ENCODE peak calls at places on chromosomes 3 and 15, in seven cellular contexts. S is tibial artery, K is A673, V is stomach, Z is heart right ventricle, P is thoracic aorta, L is upper lobe of right lung. Q is an unnamed sample. For H3K9me3, H3K36me3 and H3K27me3, the result is how much of the 10 kb centered on the place peaks cover.

GRCh38 chr15:100544290-100544945 is 15.7 kb upstream of the CERS3 start:
- DNase-seq in S (no peak), L (no peak), V (no peak), K (no peak), P (no peak), Z (no peak), Q (no peak)

GRCh38 chr3:151159806-151160205 is 43.2 kb downstream of the GPR171 start:
- DNase-seq in V (no peak), Z (no peak), L (no peak), K (no peak), S (no peak), P (no peak), Q (no peak)

GRCh38 chr15:91051248-91051647 is 28.9 kb upstream of the VPS33B start:
- DNase-seq in L (no peak), K (no peak), P (no peak), V (no peak), Z (no peak), S (no peak), Q (no peak)

GRCh38 chr3:65575376-65575840 is 463.3 kb downstream of the MAGI1 start:
- DNase-seq in K (no peak), V (no peak), S (no peak), P (no peak), L (no peak), Z (no peak), Q (no peak)

GRCh38 chr15:41051139-41051538 is 64.9 kb downstream of the INO80 start:
- DNase-seq in V (no peak), L (no peak), Z (no peak), K (no peak), P (no peak), S (no peak), Q (no peak)

GRCh38 chr3:171890398-171890797 is 47.2 kb downstream of the TMEM212 start:
- DNase-seq in V (no peak), L (no peak), P (no peak), K (no peak), S (no peak), Z (no peak), Q (no peak)

GRCh38 chr3:5138214-5138981 is 16.3 kb downstream of the ARL8B start:
- DNase-seq in S (no peak), Z (no peak), L (no peak), V (no peak), P (no peak), K (no peak), Q (no peak)

GRCh38 chr3:197908957-197909701 is 40.9 kb upstream of the RPL35A start:
- DNase-seq in S (no peak), L (no peak), P (no peak), V (no peak), Z (no peak), K (no peak), Q (no peak)

GRCh38 chr3:57958642-57959406 is 49.4 kb upstream of the FLNB start:
- DNase-seq in S (no peak), Z (peak), L (no peak), V (no peak), P (no peak), K (no peak), Q (peak)

GRCh38 chr15:59222106-59222505 is 15.5 kb downstream of the LDHAL6B start:
- DNase-seq in P (no peak), V (no peak), Z (no peak), K (no peak), L (no peak), S (no peak), Q (no peak)

GRCh38 chr3:62922326-62922725 is 47.1 kb upstream of the CADPS start:
- DNase-seq in P (no peak), L (no peak), Z (no peak), K (no peak), V (no peak), S (no peak), Q (no peak)

GRCh38 chr3:183653209-183654064 is 18.0 kb downstream of the KLHL24 start:
- DNase-seq in L (no peak), S (no peak), Z (no peak), P (no peak), V (no peak), K (peak), Q (no peak)

GRCh38 chr3:191331443-191331842 is 1.1 kb upstream of the UTS2B start:
- DNase-seq in S (no peak), V (no peak), Z (no peak), K (no peak), P (no peak), L (no peak), Q (no peak)

GRCh38 chr3:59486468-59486964 is 436.7 kb upstream of the CFAP20DC start:
- DNase-seq in S (no peak), P (no peak), Z (peak), K (no peak), V (no peak), L (no peak), Q (no peak)

GRCh38 chr15:39942101-39942752 is 8.3 kb downstream of the EIF2AK4 start:
- DNase-seq in P (no peak), S (no peak), V (no peak), K (no peak), L (no peak), Z (no peak), Q (no peak)

GRCh38 chr15:82966671-82967071 is 14.2 kb upstream of the HOMER2 start:
- DNase-seq in V (no peak), L (no peak), S (no peak), P (no peak), K (no peak), Z (no peak), Q (no peak)

GRCh38 chr3:161310649-161311423 is 60.5 kb downstream of the SPTSSB start:
- DNase-seq in S (no peak), K (no peak), Z (no peak), P (no peak), V (no peak), L (no peak), Q (no peak)

GRCh38 chr3:25782938-25783660 is at the start of gene NGLY1:
- DNase-seq in S (peak), V (peak), P (peak), L (peak), Z (peak), K (peak), Q (peak)

GRCh38 chr3:126895178-126896066 is 87.5 kb upstream of the PLXNA1 start:
- DNase-seq in V (no peak), L (no peak), S (peak), K (no peak), P (peak), Z (no peak), Q (no peak)

GRCh38 chr15:96119734-96120133 is 210.8 kb upstream of the NR2F2 start:
- DNase-seq in L (no peak), Z (no peak), V (no peak), K (no peak), S (no peak), P (no peak), Q (no peak)

GRCh38 chr3:127483902-127484591 is 106.5 kb downstream of the TPRA1 start:
- DNase-seq in K (no peak), L (peak), Z (no peak), P (no peak), V (peak), S (peak), Q (peak)

GRCh38 chr3:141399200-141399599 is 30.9 kb downstream of the ZBTB38 start:
- DNase-seq in V (no peak), P (no peak), L (no peak), S (no peak), K (no peak), Z (no peak), Q (no peak)

GRCh38 chr3:123576119-123576518 is 8.7 kb downstream of the HACD2 start:
- DNase-seq in V (no peak), K (no peak), P (no peak), S (no peak), Z (no peak), L (no peak), Q (no peak)

GRCh38 chr15:40358492-40359353 is 704 bp downstream of the DISP2 start:
- DNase-seq in Z (no peak), L (no peak), K (no peak), V (no peak), S (no peak), P (no peak), Q (no peak)

GRCh38 chr15:63136742-63137141 is 15.1 kb downstream of the LACTB start:
- DNase-seq in S (no peak), Z (no peak), L (no peak), P (no peak), K (no peak), V (no peak), Q (no peak)

GRCh38 chr3:138030881-138031280 is 20.9 kb downstream of the CLDN18 start:
- DNase-seq in S (no peak), Z (no peak), L (no peak), V (no peak), P (no peak), K (no peak), Q (no peak)

GRCh38 chr3:38031022-38031994 is 1.9 kb upstream of the PLCD1 start:
- DNase-seq in Z (no peak), L (peak), S (peak), V (peak), P (peak), K (no peak), Q (peak)

GRCh38 chr3:57963811-57964346 is 44.3 kb upstream of the FLNB start:
- DNase-seq in Z (no peak), L (no peak), S (no peak), P (no peak), K (no peak), V (no peak), Q (no peak)

GRCh38 chr3:172111163-172111562 is 71.8 kb downstream of the FNDC3B start:
- DNase-seq in V (no peak), Z (no peak), S (no peak), L (no peak), P (no peak), K (no peak), Q (no peak)

GRCh38 chr3:55742027-55742710 is 255.1 kb upstream of the WNT5A start:
- DNase-seq in L (no peak), V (no peak), Z (no peak), P (no peak), S (no peak), K (no peak), Q (no peak)

GRCh38 chr3:113832477-113833164 is 6.0 kb upstream of the GRAMD1C start:
- DNase-seq in S (no peak), K (no peak), V (no peak), P (no peak), L (no peak), Z (no peak), Q (no peak)

GRCh38 chr3:114455432-114455831 is 161.6 kb downstream of the TIGIT start:
- DNase-seq in K (no peak), V (no peak), P (no peak), L (no peak), S (no peak), Z (no peak), Q (no peak)

GRCh38 chr3:11288021-11288491 is 15.9 kb downstream of the ATG7 start:
- DNase-seq in Z (no peak), K (peak), P (no peak), S (no peak), V (no peak), L (no peak), Q (no peak)

GRCh38 chr15:47548189-47548588 is 169.1 kb upstream of the SEMA6D start:
- DNase-seq in Z (no peak), P (no peak), L (no peak), S (no peak), V (no peak), K (no peak), Q (no peak)

GRCh38 chr15:47551079-47551478 is 166.2 kb upstream of the SEMA6D start:
- DNase-seq in V (no peak), P (no peak), K (peak), Z (no peak), S (no peak), L (no peak), Q (no peak)

GRCh38 chr15:47551559-47551958 is 165.7 kb upstream of the SEMA6D start:
- DNase-seq in Z (no peak), V (no peak), S (no peak), P (no peak), L (no peak), K (no peak), Q (no peak)

GRCh38 chr15:47552978-47553608 is 164.2 kb upstream of the SEMA6D start:
- DNase-seq in L (no peak), P (no peak), Z (no peak), S (no peak), K (no peak), V (no peak), Q (no peak)

GRCh38 chr15:47548986-47549385 is 168.3 kb upstream of the SEMA6D start:
- DNase-seq in K (no peak), L (no peak), V (no peak), Z (no peak), S (no peak), P (no peak), Q (no peak)
- H3K9me3 ChIP-seq in K (under half), L (under half), V (under half), Z (under half), S (under half), P (under half), Q (under half)

GRCh38 chr15:36599824-36600365 is 20.5 kb downstream of the CDIN1 start:
- DNase-seq in P (no peak), S (no peak), L (no peak), Z (no peak), V (no peak), K (no peak), Q (no peak)
- H3K36me3 ChIP-seq in P (under half), S (under half), L (under half), Z (under half), V (under half), K (under half), Q (under half)

GRCh38 chr3:181724432-181724740 is 12.7 kb downstream of the SOX2 start:
- DNase-seq in V (no peak), Z (no peak), S (no peak), L (no peak), K (no peak), P (no peak), Q (no peak)
- H3K27me3 ChIP-seq in V (half or more), Z (half or more), S (under half), L (half or more), K (under half), P (under half), Q (half or more)

GRCh38 chr3:61822588-61822987 is 261.2 kb downstream of the PTPRG start:
- DNase-seq in V (no peak), Z (no peak), S (no peak), L (no peak), K (no peak), P (no peak), Q (no peak)
- H3K9me3 ChIP-seq in V (under half), Z (under half), S (under half), L (under half), K (under half), P (under half), Q (under half)

GRCh38 chr3:176351408-176351807 is 845.9 kb downstream of the TBL1XR1 start:
- DNase-seq in P (no peak), Z (no peak), V (no peak), K (no peak), L (no peak), S (no peak), Q (no peak)
- H3K36me3 ChIP-seq in P (under half), Z (under half), V (under half), K (under half), L (under half), S (under half), Q (under half)

Q was measured in heart left ventricle.